ENCODE peak calls at places on chromosomes 6 and 20, in four cellular contexts. D is HCT116, C is SK-N-SH, Y is HepG2. A is an unnamed sample.
A peak's percentile ranks its signal among the peaks of the same experiment; 100 is the strongest.

GRCh38 chr20:8930691-8931090 is 138.2 kb upstream of the PLCB4 start:
- DNase-seq in D (no peak), C (no peak), Y (no peak), A (no peak)

GRCh38 chr20:24388828-24389325 is 80.6 kb upstream of the SYNDIG1 start:
- DNase-seq in D (no peak), C (no peak), Y (no peak), A (no peak)

GRCh38 chr20:34755367-34755766 is 51.2 kb downstream of the TP53INP2 start:
- DNase-seq in D (no peak), C (no peak), Y (no peak), A (no peak)

GRCh38 chr20:59598625-59599310 is 5.6 kb upstream of the PHACTR3 start:
- DNase-seq in D (peak; percentile 19), C (peak; percentile 85), Y (peak; percentile 55), A (peak; percentile 76)

GRCh38 chr6:7910298-7910653 is 312 bp downstream of the TXNDC5 start:
- DNase-seq in D (no peak), C (no peak), Y (no peak), A (peak; percentile 76)

GRCh38 chr6:84346372-84346771 is 118.9 kb upstream of the CEP162 start:
- DNase-seq in D (no peak), C (peak; percentile 4), Y (no peak), A (no peak)

GRCh38 chr20:50913976-50914375 is 17.3 kb downstream of the ADNP start:
- DNase-seq in D (no peak), C (no peak), Y (no peak), A (peak; percentile 49)

GRCh38 chr6:151096255-151096612 is 143.5 kb upstream of the AKAP12 start:
- DNase-seq in D (no peak), C (no peak), Y (peak; percentile 97), A (no peak)

GRCh38 chr6:98498359-98498758 is 336.0 kb upstream of the POU3F2 start:
- DNase-seq in D (no peak), C (no peak), Y (no peak), A (no peak)

DNA sequence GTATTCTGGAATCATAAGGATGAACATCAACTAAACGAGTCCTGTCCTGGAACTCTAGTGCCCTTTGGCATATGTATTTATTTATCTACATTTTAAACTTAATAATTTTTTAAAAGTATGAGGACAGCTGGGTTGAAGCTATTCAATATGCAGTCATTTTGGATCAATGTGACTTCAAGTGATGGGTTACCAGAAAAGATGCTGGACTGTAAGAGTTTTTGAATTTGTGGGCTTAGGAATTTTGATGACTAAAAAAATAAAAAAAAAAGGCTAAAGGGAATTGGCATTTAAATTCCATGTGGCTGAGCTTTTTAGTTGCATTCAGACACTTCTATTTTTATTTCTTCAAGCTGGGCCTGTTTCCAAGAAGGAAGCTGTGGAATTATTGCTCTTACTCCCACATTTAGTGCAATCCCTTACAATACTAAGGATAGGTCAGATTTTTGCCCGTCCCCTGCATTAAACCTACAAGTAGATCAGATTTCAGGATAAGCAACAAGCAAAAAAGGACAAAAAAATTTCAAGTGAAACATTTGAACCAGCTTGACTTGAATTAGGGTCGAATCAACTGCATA is 704.2 kb upstream of the CITED2 start:
- DNase-seq in D (no peak), C (no peak), Y (no peak), A (no peak)
- TF ChIP-seq ELF1 in D (no peak), C (no peak), Y (no peak), A (no peak)

GRCh38 chr6:119628691-119629621 is 279.4 kb upstream of the MAN1A1 start:
- DNase-seq in D (no peak), C (no peak), Y (no peak), A (peak; percentile 50)
- TF ChIP-seq ELF1 in D (no peak), C (no peak), Y (no peak), A (no peak)

GRCh38 chr20:64035066-64035932 is 683 bp upstream of the C20orf204 start:
- DNase-seq in D (no peak), C (no peak), Y (no peak), A (no peak)
- TF ChIP-seq ELF1 in D (no peak), C (no peak), Y (no peak), A (no peak)

DNA sequence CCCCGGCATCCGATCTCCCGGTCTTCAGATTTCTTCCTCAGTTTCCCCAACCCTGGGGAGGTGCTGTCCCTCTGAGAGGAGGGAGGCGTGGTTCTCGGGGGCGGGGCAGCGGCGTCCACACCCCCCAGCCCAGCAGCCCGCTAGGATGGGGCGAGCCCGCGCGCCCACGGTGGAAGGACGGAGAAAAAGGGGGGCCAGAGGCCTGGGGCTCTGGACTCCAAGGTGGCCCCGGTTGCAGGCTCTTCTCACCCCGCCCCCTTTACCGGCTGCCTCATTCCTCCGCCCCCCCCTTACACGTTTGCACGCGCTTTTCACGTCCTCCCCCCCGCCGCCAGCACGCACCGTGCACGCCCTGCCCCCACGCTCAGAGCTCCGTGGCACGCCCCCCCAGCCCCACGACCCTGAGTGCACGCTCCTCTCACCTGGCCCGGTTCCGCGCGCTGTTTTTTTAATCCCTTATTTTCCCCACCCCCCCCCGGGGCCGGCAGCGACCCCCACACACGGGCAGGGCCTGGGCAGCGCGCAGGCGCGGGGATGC is 402 bp downstream of the ZBTB12 start:
- DNase-seq in D (no peak), C (peak; percentile 83), Y (no peak), A (peak; percentile 89)
- TF ChIP-seq ELF1 in D (no peak), C (no peak), Y (no peak), A (no peak)

GRCh38 chr20:62085206-62085605 is 19.5 kb upstream of the TAF4 start:
- DNase-seq in D (no peak), C (no peak), Y (no peak), A (no peak)

GRCh38 chr20:62089393-62089792 is 23.7 kb upstream of the TAF4 start:
- DNase-seq in D (no peak), C (no peak), Y (no peak), A (no peak)

GRCh38 chr20:62087632-62088031 is 22.0 kb upstream of the TAF4 start:
- DNase-seq in D (no peak), C (no peak), Y (no peak), A (no peak)

GRCh38 chr20:62087227-62087626 is 21.5 kb upstream of the TAF4 start:
- DNase-seq in D (no peak), C (no peak), Y (no peak), A (no peak)

GRCh38 chr20:62088258-62089127 is 22.8 kb upstream of the TAF4 start:
- DNase-seq in D (peak; percentile 86), C (no peak), Y (peak; percentile 80), A (peak; percentile 68)
- TF ChIP-seq ELF1 in D (no peak), C (no peak), Y (no peak), A (no peak)

DNA sequence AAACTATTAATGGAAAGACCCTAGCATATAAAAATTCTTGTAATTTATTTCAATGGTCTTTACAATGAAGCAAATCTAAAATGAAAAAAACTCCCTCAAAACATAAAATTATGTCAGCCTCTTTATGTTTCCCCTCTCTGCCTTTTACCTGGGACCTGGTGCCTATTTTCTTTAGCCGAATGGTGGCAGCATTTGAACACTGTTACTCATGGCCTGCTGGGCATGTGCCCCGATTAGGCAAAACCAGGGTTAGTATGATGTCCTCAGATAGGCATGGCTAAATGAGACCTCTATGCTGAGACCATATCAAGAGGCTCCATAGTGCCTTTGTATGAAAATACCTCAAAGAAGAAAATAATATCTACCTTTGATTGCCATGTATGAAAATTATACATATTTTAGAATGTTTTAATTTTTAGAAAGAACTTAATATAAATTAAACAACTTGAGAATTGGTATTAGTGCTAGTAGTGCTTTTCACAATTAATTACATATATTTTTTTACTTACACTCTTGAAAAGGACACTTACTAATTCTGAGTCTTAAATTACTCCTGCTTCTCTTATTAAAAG is 22.5 kb upstream of the C6orf58 start:
- DNase-seq in D (peak; percentile 60), C (peak; percentile 30), Y (peak; percentile 46), A (no peak)
- TF ChIP-seq ELF1 in D (no peak), C (no peak), Y (no peak), A (no peak)

DNA sequence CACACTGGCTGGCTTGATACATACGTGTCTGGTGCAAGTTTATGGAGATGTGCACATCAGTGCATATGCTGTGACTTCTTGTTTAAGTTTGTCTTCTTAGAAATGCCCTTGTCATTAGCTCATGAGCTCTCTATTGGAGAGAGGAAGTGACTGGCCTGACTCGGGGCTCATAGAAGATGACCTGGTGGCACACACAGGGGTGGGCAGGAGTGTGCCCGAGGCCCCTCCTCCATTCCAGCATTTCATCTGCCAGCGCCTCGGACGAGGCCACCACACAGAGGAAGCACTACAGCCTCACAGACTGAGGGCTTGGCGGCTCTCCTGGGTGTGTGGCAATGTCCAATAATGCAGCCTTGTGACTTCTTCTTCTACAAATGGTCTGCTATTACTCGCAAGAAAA is 109.7 kb downstream of the FAM120B start:
- DNase-seq in D (no peak), C (no peak), Y (no peak), A (no peak)
- TF ChIP-seq ELF1 in D (no peak), C (no peak), Y (no peak), A (no peak)

GRCh38 chr6:101541873-101542272 is 148.4 kb downstream of the GRIK2 start:
- DNase-seq in D (no peak), C (no peak), Y (no peak), A (no peak)

GRCh38 chr6:101537917-101538316 is 144.4 kb downstream of the GRIK2 start:
- DNase-seq in D (no peak), C (no peak), Y (no peak), A (no peak)

GRCh38 chr6:101543796-101544195 is 150.3 kb downstream of the GRIK2 start:
- DNase-seq in D (no peak), C (no peak), Y (no peak), A (no peak)

GRCh38 chr6:101544286-101544685 is 150.8 kb downstream of the GRIK2 start:
- DNase-seq in D (no peak), C (no peak), Y (no peak), A (no peak)

DNA sequence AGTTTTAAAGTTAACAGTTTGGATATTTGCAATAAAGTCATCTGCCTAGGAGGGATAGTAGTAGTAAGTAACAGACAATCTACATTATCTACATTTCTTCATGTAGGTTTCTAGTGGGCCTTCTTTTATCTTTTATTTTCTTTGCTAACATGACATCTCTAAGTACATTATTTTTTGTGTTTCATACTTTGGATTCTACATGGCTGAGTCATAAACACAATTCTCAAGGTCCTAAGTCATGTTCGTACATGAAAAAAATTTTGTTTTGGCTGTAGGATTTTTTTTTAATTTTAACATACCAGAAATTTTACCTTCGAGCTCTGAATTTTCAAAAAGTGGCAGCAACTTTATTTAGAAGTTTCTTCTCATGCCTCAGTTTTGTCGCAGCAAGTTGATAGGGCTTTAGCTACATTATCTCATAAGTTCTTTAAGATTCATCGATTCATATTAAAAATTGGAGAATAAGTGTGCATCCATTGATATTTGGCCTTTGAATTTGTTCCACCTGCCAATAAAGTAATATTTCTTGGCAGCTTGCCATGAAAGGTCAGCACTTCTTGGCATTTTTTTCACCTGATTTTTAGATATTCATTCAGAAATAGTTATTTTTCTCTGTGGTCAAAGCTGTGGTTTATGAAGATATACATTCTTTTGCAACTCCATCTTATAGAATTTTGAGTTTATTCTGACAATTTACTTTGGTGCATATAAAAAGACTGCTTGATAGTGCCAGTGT is 146.2 kb downstream of the GRIK2 start:
- DNase-seq in D (no peak), C (no peak), Y (no peak), A (no peak)
- TF ChIP-seq ELF1 in D (no peak), C (no peak), Y (no peak), A (no peak)

A was measured in K562.